ENCODE peak calls at places on chromosomes 16 and 17, in four cellular contexts. E is IMR-90, U is mesenchymal stem cell, I is trophoblast cell. O is an unnamed sample.

GRCh38 chr16:29775742-29776408 is 2.2 kb upstream of the ZG16 start:
- DNase-seq in E (peak; percentile 43), U (peak; percentile 32), I (no peak), O (no peak)

GRCh38 chr16:27784351-27785306 is 234.7 kb downstream of the KATNIP start:
- DNase-seq in E (no peak), U (peak; percentile 5), I (no peak), O (no peak)

GRCh38 chr16:27685802-27686201 is 135.9 kb downstream of the KATNIP start:
- DNase-seq in E (peak; percentile 85), U (peak; percentile 66), I (no peak), O (no peak)

GRCh38 chr17:32258383-32259121 is 7.1 kb upstream of the RHBDL3 start:
- DNase-seq in E (no peak), U (peak; percentile 7), I (no peak), O (no peak)

GRCh38 chr17:4598776-4599504 is 14.6 kb downstream of the SMTNL2 start:
- DNase-seq in E (peak; percentile 51), U (peak; percentile 50), I (peak; percentile 8), O (no peak)

GRCh38 chr17:60586288-60586974 is 13.6 kb upstream of the PPM1D start:
- DNase-seq in E (peak; percentile 13), U (peak; percentile 22), I (peak; percentile 54), O (no peak)

GRCh38 chr16:30896890-30897730 is 696 bp downstream of the CTF1 start:
- DNase-seq in E (peak; percentile 87), U (peak; percentile 96), I (peak; percentile 90), O (peak; percentile 90)

GRCh38 chr17:72233981-72234380 is 113.2 kb downstream of the SOX9 start:
- DNase-seq in E (no peak), U (no peak), I (no peak), O (no peak)

GRCh38 chr16:79186196-79186595 is 414.3 kb downstream of the MAF start:
- DNase-seq in E (no peak), U (no peak), I (no peak), O (no peak)

GRCh38 chr17:36614974-36615373 is 13.6 kb downstream of the MRM1 start:
- DNase-seq in E (no peak), U (no peak), I (no peak), O (no peak)

GRCh38 chr17:42754782-42755181 is 6.2 kb upstream of the RAMP2 start:
- DNase-seq in E (peak; percentile 41), U (no peak), I (no peak), O (no peak)

GRCh38 chr17:57832711-57833596 is 16.9 kb downstream of the MRPS23 start:
- DNase-seq in E (peak; percentile 76), U (peak; percentile 88), I (peak; percentile 78), O (peak; percentile 69)

GRCh38 chr16:57903656-57904055 is 67.3 kb downstream of the CNGB1 start:
- DNase-seq in E (no peak), U (no peak), I (no peak), O (no peak)

GRCh38 chr17:57685499-57686132 is 59.5 kb downstream of the CCDC182 start:
- DNase-seq in E (no peak), U (no peak), I (peak; percentile 52), O (no peak)

GRCh38 chr17:56206351-56206750 is 53.1 kb downstream of the ANKFN1 start:
- DNase-seq in E (no peak), U (no peak), I (peak; percentile 74), O (no peak)

GRCh38 chr17:55237826-55238196 is 26.9 kb upstream of the HLF start:
- DNase-seq in E (no peak), U (no peak), I (no peak), O (no peak)

GRCh38 chr16:64990101-64990500 is 131.8 kb downstream of the CDH11 start:
- DNase-seq in E (no peak), U (no peak), I (no peak), O (no peak)

GRCh38 chr17:4480929-4481898 is 17.5 kb upstream of the SPNS2 start:
- DNase-seq in E (no peak), U (no peak), I (no peak), O (no peak)

GRCh38 chr17:37694734-37695133 is 50.1 kb downstream of the HNF1B start:
- DNase-seq in E (no peak), U (no peak), I (no peak), O (no peak)

GRCh38 chr17:82230627-82231311 is 1.9 kb downstream of the SLC16A3 start:
- DNase-seq in E (peak; percentile 81), U (peak; percentile 85), I (peak; percentile 78), O (peak; percentile 74)

GRCh38 chr17:37090941-37091340 is 142.2 kb downstream of the AATF start:
- DNase-seq in E (no peak), U (no peak), I (peak; percentile 67), O (no peak)

GRCh38 chr17:1724869-1725641 is 551 bp downstream of the WDR81 start:
- DNase-seq in E (no peak), U (no peak), I (no peak), O (no peak)

GRCh38 chr17:79633154-79633553 is 22.3 kb upstream of the RBFOX3 start:
- DNase-seq in E (no peak), U (no peak), I (no peak), O (no peak)

GRCh38 chr17:2056221-2057129 is 1.6 kb downstream of the HIC1 start:
- DNase-seq in E (peak; percentile 64), U (peak; percentile 78), I (peak; percentile 73), O (no peak)

GRCh38 chr17:45376171-45376564 is 56.5 kb downstream of the ARHGAP27 start:
- DNase-seq in E (no peak), U (no peak), I (no peak), O (no peak)

GRCh38 chr16:69672998-69673713 is 53.2 kb downstream of the NQO1 start:
- DNase-seq in E (peak; percentile 44), U (no peak), I (no peak), O (no peak)

GRCh38 chr17:27319536-27320221 is 25.8 kb downstream of the WSB1 start:
- DNase-seq in E (peak; percentile 48), U (peak; percentile 15), I (peak; percentile 55), O (no peak)

GRCh38 chr17:48570325-48571023 is 7.7 kb downstream of the HOXB4 start:
- DNase-seq in E (peak; percentile 63), U (peak; percentile 79), I (no peak), O (no peak)

GRCh38 chr16:64615647-64616280 is 506.1 kb downstream of the CDH11 start:
- DNase-seq in E (peak; percentile 1), U (peak; percentile 41), I (no peak), O (peak; percentile 39)

GRCh38 chr16:630815-631405 is at the start of gene WFIKKN1:
- DNase-seq in E (no peak), U (no peak), I (no peak), O (peak; percentile 93)

GRCh38 chr17:81212365-81212764 is 10.4 kb downstream of the CEP131 start:
- DNase-seq in E (no peak), U (no peak), I (no peak), O (no peak)

GRCh38 chr16:48810436-48810802 is 200.4 kb upstream of the N4BP1 start:
- DNase-seq in E (no peak), U (no peak), I (no peak), O (no peak)

GRCh38 chr16:23504076-23504452 is 6.2 kb downstream of the GGA2 start:
- DNase-seq in E (peak; percentile 16), U (no peak), I (no peak), O (no peak)

GRCh38 chr17:2949469-2950044 is 113.8 kb downstream of the OR1D5 start:
- DNase-seq in E (peak; percentile 49), U (peak; percentile 56), I (peak; percentile 52), O (no peak)

GRCh38 chr17:76156662-76156991 is 15.6 kb upstream of the FOXJ1 start:
- DNase-seq in E (no peak), U (no peak), I (no peak), O (no peak)
- H3K23ac ChIP-seq in E (no peak overlapping the region), U (no peak overlapping the region), I (no peak overlapping the region), O (no peak overlapping the region)

DNA sequence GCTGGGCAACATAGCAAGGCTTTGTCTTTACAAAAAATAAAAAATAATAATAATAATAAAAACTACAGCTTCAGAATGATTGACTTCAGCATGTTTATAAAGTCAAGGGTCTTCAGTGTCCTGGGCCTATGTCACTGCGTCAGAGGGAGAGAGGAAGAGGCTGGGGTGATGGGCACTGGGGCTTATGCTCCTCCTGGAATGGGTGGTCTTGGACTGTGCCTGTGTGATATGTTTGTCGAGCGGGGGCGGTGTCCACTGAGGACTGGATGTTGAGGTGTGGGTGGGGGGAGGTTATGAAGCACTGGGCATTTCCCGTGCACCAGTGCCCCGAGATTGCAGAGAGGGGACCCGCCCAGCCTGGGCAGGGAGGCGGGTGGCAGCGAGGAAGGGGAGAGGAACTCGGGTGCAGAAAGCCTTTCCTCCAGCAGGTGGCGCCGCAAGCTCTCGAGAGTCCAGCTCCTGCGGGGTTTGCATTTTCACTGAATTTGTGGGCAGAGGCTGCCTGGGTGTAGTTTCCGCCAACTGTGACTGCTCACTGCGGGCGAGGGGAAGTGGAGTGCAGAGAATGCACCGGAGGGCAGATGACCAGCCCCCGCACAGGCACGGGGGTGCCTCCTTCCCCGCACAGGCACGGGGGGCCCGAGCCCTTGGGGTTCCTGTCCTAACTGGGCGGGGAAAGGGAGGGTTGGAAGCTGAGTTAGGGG is 190.5 kb downstream of the SEC14L1 start:
- DNase-seq in E (peak; percentile 87), U (peak; percentile 89), I (peak; percentile 96), O (peak; percentile 86)
- H3K4me3 ChIP-seq in E (no peak overlapping the region), U (no peak overlapping the region), I (no peak overlapping the region), O (peak overlapping the region; percentile 29)

DNA sequence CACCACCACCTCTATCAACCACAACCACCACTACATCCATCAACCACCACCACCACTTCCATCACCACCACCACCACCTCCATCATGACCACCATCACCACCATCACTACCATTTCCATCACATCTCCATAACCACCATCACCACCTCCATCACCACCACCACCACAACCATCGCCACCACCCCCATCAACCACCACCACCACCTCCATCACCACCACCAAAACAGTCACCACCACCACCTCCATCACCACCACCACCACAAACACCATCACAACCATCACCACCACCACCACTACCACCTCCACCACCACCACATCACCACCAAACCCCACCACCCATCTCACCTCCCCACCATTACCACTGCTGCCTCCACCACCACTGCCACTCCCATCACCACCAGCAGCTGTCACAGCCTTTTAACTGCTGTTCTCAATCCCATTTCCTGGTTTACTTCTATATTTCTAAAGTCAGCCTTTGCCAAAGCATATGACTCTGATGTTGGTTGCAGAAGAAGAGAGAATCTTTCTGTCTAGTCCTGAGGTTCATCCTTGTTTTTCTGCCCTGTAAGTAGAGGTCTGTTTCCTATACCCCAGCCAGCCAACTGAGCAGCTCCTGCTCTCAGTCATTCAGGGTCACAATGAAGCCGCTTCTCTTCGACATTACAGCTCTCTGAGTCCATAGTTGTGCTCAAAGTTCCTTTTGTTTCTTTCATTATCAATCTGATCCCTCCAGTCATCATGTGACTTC is 14.0 kb downstream of the MARCHF10 start:
- DNase-seq in E (no peak), U (no peak), I (no peak), O (no peak)
- H4K91ac ChIP-seq in E (peak overlapping the region; percentile 70), U (no peak overlapping the region), I (no peak overlapping the region), O (no peak overlapping the region)

DNA sequence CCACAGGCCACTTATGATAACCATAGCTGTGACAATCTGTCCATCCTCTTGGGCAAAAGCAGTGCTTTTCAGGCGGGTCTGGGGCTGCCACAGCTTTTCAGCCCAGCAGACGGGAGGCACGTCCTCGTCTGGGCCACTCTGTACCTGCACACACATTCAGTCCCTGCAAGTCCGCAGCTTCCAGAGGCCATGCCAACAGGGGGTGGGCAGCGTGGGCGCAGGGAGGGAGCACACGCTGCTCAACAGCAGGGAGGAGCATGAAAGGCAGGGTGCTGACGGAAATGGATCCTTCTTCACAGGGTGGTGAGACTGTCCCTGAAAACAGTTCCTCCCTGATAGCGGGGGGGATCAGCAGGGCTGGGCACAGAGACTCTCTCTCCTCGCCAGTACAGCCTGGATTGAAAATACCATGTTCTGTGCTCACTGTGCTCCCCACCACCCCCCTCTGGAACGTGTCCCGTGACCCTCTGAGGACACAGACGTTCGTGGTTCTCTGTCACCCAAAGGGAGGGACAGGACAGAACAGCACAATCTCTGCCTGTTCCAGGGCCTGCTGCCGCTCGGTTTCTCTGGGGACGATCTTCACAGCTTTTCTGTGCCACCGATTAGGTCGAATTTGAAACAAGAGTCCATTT is 41.7 kb downstream of the PEMT start:
- DNase-seq in E (no peak), U (no peak), I (no peak), O (no peak)
- H3K23ac ChIP-seq in E (no peak overlapping the region), U (no peak overlapping the region), I (no peak overlapping the region), O (no peak overlapping the region)